ENCODE peak calls at places on chromosomes 5 and 9, in seven cellular contexts. I, M, U, Z, E, S and W are unnamed samples.

GRCh38 chr9:130421154-130421801 is 23.5 kb upstream of the ASS1 start:
- DNase-seq in E (no peak), S (no peak), Z (no peak), M (no peak), I (no peak), U (no peak), W (no peak)

GRCh38 chr9:137951597-137952490 is 74.3 kb downstream of the CACNA1B start:
- DNase-seq in I (no peak), S (no peak), Z (no peak), E (no peak), M (no peak), U (no peak), W (no peak)

GRCh38 chr5:158074992-158075769 is 216.2 kb upstream of the CLINT1 start:
- DNase-seq in M (peak; percentile 77), E (peak; percentile 85), U (peak; percentile 36), I (peak; percentile 69), Z (no peak), S (peak; percentile 65), W (peak; percentile 62)

GRCh38 chr5:68332546-68332945 is 117.0 kb downstream of the PIK3R1 start:
- DNase-seq in U (no peak), M (no peak), Z (no peak), I (no peak), S (no peak), E (no peak), W (no peak)

GRCh38 chr9:111438576-111439235 is 45.5 kb downstream of the ECPAS start:
- DNase-seq in E (peak; percentile 56), M (no peak), S (no peak), Z (no peak), I (no peak), U (no peak), W (no peak)

GRCh38 chr5:106875591-106876297 is 795.0 kb downstream of the EFNA5 start:
- DNase-seq in E (peak; percentile 8), M (no peak), I (peak; percentile 9), Z (no peak), U (no peak), S (peak; percentile 33), W (no peak)

GRCh38 chr9:86944974-86945867 is 2.1 kb downstream of the GAS1 start:
- DNase-seq in M (peak; percentile 71), Z (no peak), S (peak; percentile 74), I (no peak), U (no peak), E (peak; percentile 50), W (no peak)

GRCh38 chr5:116577064-116577788 is 2.6 kb upstream of the SEMA6A start:
- DNase-seq in Z (no peak), S (no peak), M (no peak), E (no peak), U (no peak), I (no peak), W (no peak)

GRCh38 chr5:157390179-157390923 is 69.7 kb upstream of the NIPAL4 start:
- DNase-seq in Z (peak; percentile 100), U (no peak), M (no peak), I (no peak), S (no peak), E (peak; percentile 43), W (peak; percentile 55)

GRCh38 chr9:124725068-124725452 is 46.1 kb downstream of the NR6A1 start:
- DNase-seq in I (no peak), M (no peak), U (no peak), Z (no peak), E (no peak), S (no peak), W (no peak)

GRCh38 chr5:7802855-7803254 is 48.1 kb downstream of the CFAP90 start:
- DNase-seq in U (no peak), E (peak; percentile 68), S (no peak), Z (peak; percentile 58), I (no peak), M (no peak), W (no peak)

GRCh38 chr5:2917524-2917923 is 166.0 kb upstream of the IRX2 start:
- DNase-seq in E (no peak), S (no peak), Z (no peak), I (no peak), U (no peak), M (no peak), W (peak; percentile 24)

GRCh38 chr5:25006734-25007133 is 362.0 kb upstream of the CDH10 start:
- DNase-seq in U (no peak), I (no peak), S (no peak), M (no peak), E (no peak), Z (peak; percentile 59), W (no peak)

GRCh38 chr5:56598941-56599340 is 216.4 kb upstream of the MAP3K1 start:
- DNase-seq in S (no peak), Z (no peak), M (no peak), E (no peak), U (no peak), I (no peak), W (no peak)

GRCh38 chr9:34451545-34451944 is 6.8 kb downstream of the FAM219A start:
- DNase-seq in E (no peak), I (no peak), S (no peak), U (no peak), Z (peak; percentile 52), M (no peak), W (no peak)

DNA sequence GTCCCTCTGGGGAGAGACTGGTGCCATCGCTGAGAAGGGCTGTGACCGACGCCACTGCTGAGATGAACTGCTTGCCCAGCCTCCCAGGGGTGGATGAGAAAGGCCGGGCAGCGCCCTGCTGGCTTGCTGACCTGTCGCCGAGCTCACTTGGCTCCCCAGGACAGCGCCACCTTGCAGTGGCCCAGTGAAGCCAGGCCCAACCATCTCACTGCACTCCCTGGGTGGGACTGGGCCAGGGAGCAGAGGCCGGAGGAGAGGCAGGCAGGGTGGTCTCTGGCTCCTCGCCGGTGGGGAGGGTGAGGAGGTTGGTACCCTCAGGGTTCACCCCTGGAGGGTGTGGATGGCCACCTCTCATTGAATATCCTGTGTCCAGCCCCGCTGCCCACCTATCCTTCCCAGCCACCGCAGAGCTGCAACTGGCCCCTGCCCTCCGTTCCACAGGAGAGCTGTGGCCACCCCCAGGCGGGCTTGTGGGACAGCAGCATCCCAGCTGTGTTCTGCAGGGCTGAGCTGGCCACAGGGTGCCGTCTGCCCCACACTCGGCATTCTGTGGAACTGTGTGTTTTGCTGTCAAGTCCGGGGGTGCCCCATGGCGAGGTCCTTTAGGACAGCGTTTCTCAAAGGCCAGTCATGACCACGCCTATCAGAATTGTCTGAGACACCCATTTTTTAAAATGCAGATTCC is 41.0 kb upstream of the FCN2 start:
- DNase-seq in I (no peak), S (peak; percentile 54), M (no peak), U (no peak), E (no peak), Z (no peak), W (no peak)
- H3K27ac ChIP-seq in I (no peak overlapping the region), S (no peak overlapping the region), M (no peak overlapping the region), U (no peak overlapping the region), E (no peak overlapping the region), Z (no peak overlapping the region), W (no peak overlapping the region)

GRCh38 chr5:17224858-17225436 is 7.5 kb downstream of the BASP1 start:
- DNase-seq in E (peak; percentile 20), U (no peak), S (no peak), M (no peak), Z (no peak), I (peak; percentile 36), W (no peak)
- H3K4me1 ChIP-seq in E (peaks cover 25% of the 10 kb centered on the region), U (no peaks in the 10 kb centered on the region), S (no peaks in the 10 kb centered on the region), M (no peaks in the 10 kb centered on the region), Z (no peaks in the 10 kb centered on the region), I (peaks cover 73% of the 10 kb centered on the region), W (peaks cover 7% of the 10 kb centered on the region)

GRCh38 chr5:148509893-148510292 is 126.1 kb downstream of the FBXO38 start:
- DNase-seq in U (no peak), I (no peak), S (no peak), E (no peak), M (no peak), Z (no peak), W (no peak)

GRCh38 chr5:148514344-148514743 is 130.6 kb downstream of the FBXO38 start:
- DNase-seq in U (no peak), M (no peak), I (no peak), Z (no peak), S (no peak), E (no peak), W (no peak)

GRCh38 chr5:148515460-148515859 is 131.7 kb downstream of the FBXO38 start:
- DNase-seq in U (no peak), M (no peak), S (no peak), Z (no peak), E (no peak), I (no peak), W (no peak)

GRCh38 chr5:148512498-148512897 is 128.7 kb downstream of the FBXO38 start:
- DNase-seq in E (no peak), U (no peak), Z (no peak), I (no peak), M (no peak), S (no peak), W (no peak)

DNA sequence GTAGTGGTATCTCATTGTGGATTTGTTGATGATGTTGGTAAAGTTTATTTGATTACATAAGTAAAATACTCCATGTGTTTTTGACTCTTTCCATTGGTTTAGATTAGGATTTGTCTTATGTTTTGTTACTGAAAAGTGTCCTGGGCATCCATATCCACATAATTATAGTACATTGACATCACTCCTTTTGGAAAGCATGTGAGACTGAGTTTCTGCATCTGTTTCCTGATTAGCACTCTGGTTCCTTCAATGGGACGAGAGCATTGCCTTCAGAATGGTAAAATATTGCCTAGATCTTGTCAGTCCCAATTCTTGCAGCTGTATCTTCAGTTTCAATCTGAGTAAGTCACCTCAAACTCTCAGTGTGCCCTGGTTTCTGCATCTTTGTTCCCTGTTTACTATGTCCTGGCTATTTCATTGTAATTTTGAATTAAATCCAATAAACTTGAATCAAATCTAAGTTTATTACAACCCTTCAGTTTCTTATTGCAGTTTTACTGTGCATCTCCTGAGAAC is 128.1 kb downstream of the FBXO38 start:
- DNase-seq in U (no peak), E (no peak), S (no peak), M (no peak), Z (no peak), I (no peak), W (no peak)
- H3K27ac ChIP-seq in U (no peak overlapping the region), E (no peak overlapping the region), S (no peak overlapping the region), M (no peak overlapping the region), Z (no peak overlapping the region), I (no peak overlapping the region), W (no peak overlapping the region)

GRCh38 chr9:122819791-122820489 is 8.4 kb downstream of the PDCL start:
- DNase-seq in M (no peak), S (no peak), Z (no peak), E (peak; percentile 53), I (no peak), U (no peak), W (no peak)

GRCh38 chr9:122819326-122819725 is 9.1 kb downstream of the PDCL start:
- DNase-seq in Z (no peak), M (no peak), E (no peak), I (no peak), S (no peak), U (no peak), W (no peak)

GRCh38 chr9:122822056-122822455 is 6.3 kb downstream of the PDCL start:
- DNase-seq in M (no peak), S (no peak), U (no peak), E (no peak), Z (no peak), I (no peak), W (no peak)

GRCh38 chr9:122821278-122821952 is 7.0 kb downstream of the PDCL start:
- DNase-seq in S (no peak), U (peak; percentile 44), E (peak; percentile 59), I (no peak), M (peak; percentile 88), Z (no peak), W (peak; percentile 69)

DNA sequence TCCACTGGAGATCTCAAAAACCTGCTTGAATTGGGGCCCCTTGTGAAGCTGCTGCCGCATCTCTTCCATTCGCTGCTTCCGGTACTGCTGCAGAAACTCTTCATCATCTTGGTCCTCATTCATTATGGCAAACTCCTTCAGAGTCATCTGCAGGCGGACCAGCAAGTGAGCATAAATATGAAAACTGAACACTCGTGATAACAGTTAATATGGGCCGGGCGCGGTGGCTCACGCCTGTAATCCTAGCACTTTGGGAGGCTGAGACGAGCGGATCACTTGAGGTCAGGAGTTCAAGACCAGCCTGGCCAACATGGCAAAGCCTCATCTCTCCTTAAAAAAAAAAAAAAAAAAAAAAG is 7.9 kb downstream of the PDCL start:
- DNase-seq in Z (no peak), E (no peak), M (no peak), S (no peak), I (no peak), U (no peak), W (no peak)
- H3K4me1 ChIP-seq in Z (no peaks in the 10 kb centered on the region), E (no peaks in the 10 kb centered on the region), M (peaks cover 19% of the 10 kb centered on the region), S (peaks cover 7% of the 10 kb centered on the region), I (no peaks in the 10 kb centered on the region), U (no peaks in the 10 kb centered on the region), W (no peaks in the 10 kb centered on the region)